ENCODE peak calls at places on chromosomes 6 and 20, in four cellular contexts. One of them, this sample, is unnamed.
A peak's percentile ranks its signal among the peaks of the same experiment; 100 is the strongest.

GRCh38 chr20:48984575-48985219 is 61.4 kb upstream of the CSE1L start:
- DNase-seq in NCI-H2171: no peak
- DNase-seq in HT1080: no peak
- DNase-seq in fibroblast of the conjunctiva: no peak
- DNase-seq in this sample: no peak

GRCh38 chr6:21149460-21149859 is 444.1 kb upstream of the SOX4 start:
- DNase-seq in NCI-H2171: no peak
- DNase-seq in HT1080: no peak
- DNase-seq in fibroblast of the conjunctiva: no peak
- DNase-seq in this sample: no peak

GRCh38 chr6:167987811-167988495 is 9.5 kb upstream of the KIF25 start:
- DNase-seq in NCI-H2171: no peak
- DNase-seq in HT1080: no peak
- DNase-seq in fibroblast of the conjunctiva: no peak
- DNase-seq in this sample: no peak

GRCh38 chr20:57434390-57434700 is 43.1 kb downstream of the RBM38 start:
- DNase-seq in NCI-H2171: no peak
- DNase-seq in HT1080: no peak
- DNase-seq in fibroblast of the conjunctiva: no peak
- DNase-seq in this sample: no peak

GRCh38 chr6:110528051-110528929 is 51.9 kb upstream of the SLC22A16 start:
- DNase-seq in NCI-H2171: peak; percentile 64
- DNase-seq in HT1080: peak; percentile 88
- DNase-seq in fibroblast of the conjunctiva: no peak
- DNase-seq in this sample: peak; percentile 93

GRCh38 chr6:99346595-99346994 is 2.9 kb downstream of the FAXC start:
- DNase-seq in NCI-H2171: no peak
- DNase-seq in HT1080: no peak
- DNase-seq in fibroblast of the conjunctiva: no peak
- DNase-seq in this sample: no peak

GRCh38 chr6:158027590-158028285 is 46.1 kb downstream of the SYNJ2 start:
- DNase-seq in NCI-H2171: no peak
- DNase-seq in HT1080: no peak
- DNase-seq in fibroblast of the conjunctiva: no peak
- DNase-seq in this sample: no peak

GRCh38 chr20:60977896-60978295 is 274.2 kb upstream of the CDH4 start:
- DNase-seq in NCI-H2171: no peak
- DNase-seq in HT1080: no peak
- DNase-seq in fibroblast of the conjunctiva: no peak
- DNase-seq in this sample: no peak